ENCODE peak calls at places on chromosomes 7 and 10, in six cellular contexts. Z, D, T, V, A and Y are unnamed samples.

GRCh38 chr7:96179863-96180262 is 142.0 kb downstream of the SLC25A13 start:
- ATAC-seq in D (no peak), Z (no peak), A (no peak), T (no peak), V (no peak), Y (no peak)

GRCh38 chr10:97169911-97170693 is 15.7 kb downstream of the SLIT1 start:
- ATAC-seq in V (no peak), T (peak), A (peak), D (no peak), Z (peak), Y (no peak)

GRCh38 chr7:15967551-15967950 is 281.1 kb upstream of the MEOX2 start:
- ATAC-seq in D (no peak), Z (no peak), A (no peak), T (no peak), V (no peak), Y (no peak)

GRCh38 chr7:34718867-34719266 is 60.8 kb downstream of the NPSR1 start:
- ATAC-seq in T (no peak), A (no peak), Z (no peak), V (no peak), D (no peak), Y (no peak)

GRCh38 chr7:134639061-134639460 is 7.6 kb upstream of the BPGM start:
- ATAC-seq in V (no peak), A (no peak), D (no peak), T (no peak), Z (no peak), Y (no peak)

GRCh38 chr10:56881218-56881617 is 520.2 kb upstream of the ZWINT start:
- ATAC-seq in V (no peak), Z (no peak), D (no peak), T (peak), A (no peak), Y (no peak)

GRCh38 chr7:19747740-19748339 is 25.6 kb downstream of the TMEM196 start:
- ATAC-seq in Z (peak), V (no peak), T (no peak), D (no peak), A (peak), Y (no peak)

GRCh38 chr7:32150039-32150438 is 79.8 kb upstream of the PDE1C start:
- ATAC-seq in A (no peak), V (no peak), D (no peak), Z (no peak), T (no peak), Y (no peak)

GRCh38 chr10:17453377-17454091 is 861 bp downstream of the ST8SIA6 start:
- ATAC-seq in T (peak), A (peak), V (peak), Z (peak), D (no peak), Y (peak)